ENCODE peak calls at places on chromosomes 11 and 22, in nine cellular contexts. C, D, U, B, E, G, M, W and Q are unnamed samples.

GRCh38 chr11:3738241-3738640 is 59.1 kb downstream of the NUP98 start:
- DNase-seq in C (no peak), D (no peak), U (peak), B (no peak), E (peak), G (no peak), M (no peak), W (peak), Q (no peak)

GRCh38 chr11:45928535-45929215 is 6.2 kb downstream of the LARGE2 start:
- DNase-seq in C (no peak), D (no peak), U (no peak), B (no peak), E (no peak), G (no peak), M (peak), W (no peak), Q (peak)

GRCh38 chr11:130400793-130401483 is 27.5 kb downstream of the ADAMTS8 start:
- DNase-seq in C (no peak), D (no peak), U (peak), B (no peak), E (peak), G (no peak), M (peak), W (peak), Q (no peak)

GRCh38 chr11:17985517-17985916 is 27.3 kb downstream of the SERGEF start:
- DNase-seq in C (no peak), D (no peak), U (no peak), B (no peak), E (peak), G (no peak), M (no peak), W (peak), Q (no peak)

GRCh38 chr22:50337262-50338041 is 5.7 kb upstream of the PPP6R2 start:
- DNase-seq in C (no peak), D (no peak), U (no peak), B (no peak), E (no peak), G (no peak), M (no peak), W (no peak), Q (no peak)

GRCh38 chr22:17471901-17472566 is 91.3 kb upstream of the SLC25A18 start:
- DNase-seq in C (no peak), D (no peak), U (no peak), B (no peak), E (peak), G (no peak), M (no peak), W (peak), Q (no peak)

GRCh38 chr11:13962562-13963168 is at the start of gene SPON1:
- DNase-seq in C (peak), D (peak), U (no peak), B (peak), E (no peak), G (no peak), M (peak), W (peak), Q (peak)

GRCh38 chr11:128739589-128739988 is 45.7 kb downstream of the FLI1 start:
- DNase-seq in C (no peak), D (no peak), U (no peak), B (no peak), E (no peak), G (no peak), M (no peak), W (no peak), Q (no peak)

GRCh38 chr11:65861533-65862183 is 1.4 kb downstream of the MUS81 start:
- DNase-seq in C (no peak), D (peak), U (no peak), B (peak), E (no peak), G (no peak), M (no peak), W (no peak), Q (peak)

GRCh38 chr11:68020575-68020974 is 9.9 kb upstream of the NDUFS8 start:
- DNase-seq in C (no peak), D (peak), U (no peak), B (no peak), E (peak), G (no peak), M (peak), W (peak), Q (no peak)

GRCh38 chr22:24954114-24954463 is 1.6 kb downstream of the KIAA1671 start:
- DNase-seq in C (no peak), D (no peak), U (no peak), B (no peak), E (no peak), G (no peak), M (no peak), W (no peak), Q (no peak)

GRCh38 chr22:44337658-44338004 is 24.9 kb upstream of the SHISAL1 start:
- DNase-seq in C (no peak), D (no peak), U (peak), B (peak), E (peak), G (no peak), M (no peak), W (peak), Q (no peak)

GRCh38 chr11:130475426-130476053 is 27.1 kb downstream of the ADAMTS15 start:
- DNase-seq in C (no peak), D (no peak), U (no peak), B (no peak), E (no peak), G (no peak), M (no peak), W (no peak), Q (no peak)

GRCh38 chr11:12800032-12800671 is 125.9 kb downstream of the TEAD1 start:
- DNase-seq in C (peak), D (no peak), U (no peak), B (no peak), E (peak), G (no peak), M (no peak), W (peak), Q (no peak)

GRCh38 chr11:17250561-17251350 is 25.8 kb upstream of the NUCB2 start:
- DNase-seq in C (no peak), D (no peak), U (peak), B (no peak), E (no peak), G (no peak), M (no peak), W (no peak), Q (no peak)

GRCh38 chr11:62721994-62722393 is 5.3 kb downstream of the HNRNPUL2 start:
- DNase-seq in C (no peak), D (no peak), U (peak), B (no peak), E (peak), G (no peak), M (no peak), W (peak), Q (no peak)

GRCh38 chr11:45665206-45665932 is at the start of gene CHST1:
- DNase-seq in C (peak), D (no peak), U (no peak), B (peak), E (no peak), G (no peak), M (peak), W (peak), Q (peak)

GRCh38 chr11:64809781-64810241 is 540 bp downstream of the MEN1 start:
- DNase-seq in C (peak), D (no peak), U (no peak), B (no peak), E (no peak), G (no peak), M (peak), W (peak), Q (peak)

GRCh38 chr11:2570211-2570811 is 125.5 kb downstream of the KCNQ1 start:
- DNase-seq in C (no peak), D (peak), U (no peak), B (no peak), E (no peak), G (peak), M (peak), W (no peak), Q (no peak)

GRCh38 chr11:72012897-72013721 is 14.4 kb downstream of the IL18BP start:
- DNase-seq in C (no peak), D (peak), U (peak), B (peak), E (peak), G (peak), M (peak), W (peak), Q (peak)

GRCh38 chr11:126355926-126356897 is 726 bp downstream of the ST3GAL4 start:
- DNase-seq in C (peak), D (peak), U (peak), B (no peak), E (peak), G (no peak), M (peak), W (no peak), Q (no peak)

GRCh38 chr22:31561238-31561887 is 65.0 kb downstream of the SFI1 start:
- DNase-seq in C (peak), D (peak), U (peak), B (peak), E (peak), G (no peak), M (no peak), W (peak), Q (peak)

GRCh38 chr22:22939537-22940368 is 52.1 kb downstream of the IGLL5 start:
- DNase-seq in C (no peak), D (peak), U (no peak), B (no peak), E (no peak), G (no peak), M (no peak), W (no peak), Q (no peak)

GRCh38 chr22:26942301-26942927 is 285.0 kb downstream of the MIAT start:
- DNase-seq in C (no peak), D (no peak), U (no peak), B (no peak), E (no peak), G (no peak), M (no peak), W (no peak), Q (no peak)

GRCh38 chr22:32473388-32473952 is 1.1 kb upstream of the FBXO7 start:
- DNase-seq in C (peak), D (no peak), U (peak), B (peak), E (peak), G (no peak), M (no peak), W (peak), Q (no peak)

GRCh38 chr11:115127790-115128189 is 376.4 kb downstream of the CADM1 start:
- DNase-seq in C (no peak), D (no peak), U (no peak), B (no peak), E (no peak), G (no peak), M (no peak), W (no peak), Q (no peak)

GRCh38 chr11:115237578-115237977 is 266.6 kb downstream of the CADM1 start:
- DNase-seq in C (no peak), D (no peak), U (no peak), B (no peak), E (no peak), G (no peak), M (no peak), W (no peak), Q (no peak)

GRCh38 chr11:123547180-123547579 is 107.2 kb downstream of the SCN3B start:
- DNase-seq in C (no peak), D (no peak), U (no peak), B (no peak), E (no peak), G (no peak), M (no peak), W (no peak), Q (no peak)

GRCh38 chr11:94964934-94965333 is 8.4 kb downstream of the CWC15 start:
- DNase-seq in C (no peak), D (no peak), U (no peak), B (no peak), E (no peak), G (no peak), M (no peak), W (no peak), Q (no peak)

GRCh38 chr11:12185914-12186313 is 75.5 kb downstream of the MICAL2 start:
- DNase-seq in C (no peak), D (peak), U (no peak), B (no peak), E (no peak), G (no peak), M (no peak), W (peak), Q (no peak)

GRCh38 chr11:10605941-10606381 is 37.5 kb upstream of the LYVE1 start:
- DNase-seq in C (peak), D (peak), U (peak), B (no peak), E (peak), G (no peak), M (no peak), W (peak), Q (no peak)

GRCh38 chr11:99260696-99261095 is 239.9 kb downstream of the CNTN5 start:
- DNase-seq in C (no peak), D (no peak), U (no peak), B (no peak), E (peak), G (no peak), M (no peak), W (peak), Q (no peak)

GRCh38 chr11:83957038-83957900 is 671.1 kb upstream of the CCDC90B start:
- DNase-seq in C (no peak), D (no peak), U (no peak), B (no peak), E (no peak), G (no peak), M (no peak), W (no peak), Q (no peak)

GRCh38 chr11:16739326-16739875 is 954 bp downstream of the C11orf58 start:
- DNase-seq in C (no peak), D (no peak), U (peak), B (no peak), E (peak), G (no peak), M (no peak), W (peak), Q (no peak)

DNA sequence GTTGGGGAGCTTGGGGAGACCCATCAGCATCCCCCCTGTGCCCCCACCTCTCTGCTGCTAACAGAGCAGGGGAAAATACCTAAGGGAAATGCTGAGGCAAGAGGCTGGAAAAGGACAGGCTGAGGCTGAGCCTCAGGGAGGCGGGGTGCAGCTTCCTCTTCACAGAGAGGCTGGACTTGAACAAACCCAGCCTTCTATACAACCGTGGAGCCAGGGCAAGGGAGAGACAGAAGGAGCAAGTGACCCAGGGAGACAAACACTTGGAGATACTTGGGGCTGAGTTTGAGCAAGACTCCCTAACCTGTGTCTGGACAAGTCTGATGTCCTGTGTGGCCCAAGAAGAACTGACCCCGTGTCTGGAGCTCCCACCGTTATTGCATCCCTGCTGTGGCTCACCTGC is at the start of gene SLCO2B1:
- DNase-seq in C (peak), D (no peak), U (no peak), B (no peak), E (no peak), G (no peak), M (no peak), W (no peak), Q (no peak)
- H3K4me3 ChIP-seq in C (peak), D (peak), U (no peak), B (no peak), E (no peak), G (peak), M (peak), W (no peak), Q (peak)

GRCh38 chr11:973237-973636 is 47.6 kb downstream of the AP2A2 start:
- DNase-seq in C (no peak), D (no peak), U (no peak), B (no peak), E (no peak), G (no peak), M (no peak), W (no peak), Q (no peak)

GRCh38 chr11:978073-978720 is 52.5 kb downstream of the AP2A2 start:
- DNase-seq in C (no peak), D (no peak), U (no peak), B (no peak), E (no peak), G (no peak), M (peak), W (no peak), Q (no peak)

GRCh38 chr11:978781-979180 is 53.1 kb downstream of the AP2A2 start:
- DNase-seq in C (no peak), D (no peak), U (no peak), B (no peak), E (no peak), G (no peak), M (peak), W (no peak), Q (no peak)

GRCh38 chr11:976431-977160 is 50.9 kb downstream of the AP2A2 start:
- DNase-seq in C (no peak), D (no peak), U (peak), B (no peak), E (peak), G (no peak), M (no peak), W (peak), Q (no peak)

GRCh38 chr11:975824-976223 is 50.2 kb downstream of the AP2A2 start:
- DNase-seq in C (no peak), D (no peak), U (peak), B (no peak), E (peak), G (no peak), M (peak), W (peak), Q (peak)
- TF ChIP-seq CTCF in C (no peak), D (no peak), U (peak), B (no peak), E (peak), G (no peak), M (no peak), W (peak), Q (no peak)

DNA sequence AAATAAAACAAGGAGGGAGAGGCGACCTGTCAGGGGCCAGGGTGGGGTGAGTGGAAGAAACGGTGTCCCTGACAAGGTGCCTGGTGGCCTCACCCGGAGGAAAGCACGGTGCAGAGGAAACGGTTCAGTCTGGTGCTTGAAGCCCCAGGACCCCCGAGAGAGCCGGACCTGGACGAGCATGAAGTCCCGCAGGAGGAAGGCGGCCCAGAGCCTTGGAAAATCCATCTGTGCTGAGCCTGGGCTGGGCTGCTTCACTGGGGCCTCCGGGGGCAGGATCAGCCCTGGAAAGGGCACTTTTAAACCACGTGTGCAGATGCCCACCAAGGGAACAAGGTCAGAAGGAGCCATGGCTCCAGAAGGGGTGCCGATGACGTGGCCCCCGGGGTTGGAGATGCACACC is 467.3 kb downstream of the OPCML start:
- DNase-seq in C (no peak), D (no peak), U (no peak), B (no peak), E (no peak), G (no peak), M (no peak), W (no peak), Q (no peak)
- H3K4me3 ChIP-seq in C (no peak), D (peak), U (peak), B (no peak), E (no peak), G (peak), M (peak), W (peak), Q (peak)

GRCh38 chr22:19770349-19771220 is 10.0 kb downstream of the TBX1 start:
- DNase-seq in C (no peak), D (no peak), U (no peak), B (no peak), E (no peak), G (no peak), M (peak), W (no peak), Q (peak)

GRCh38 chr22:19774628-19775027 is 14.1 kb downstream of the TBX1 start:
- DNase-seq in C (no peak), D (no peak), U (no peak), B (no peak), E (no peak), G (no peak), M (no peak), W (no peak), Q (no peak)

GRCh38 chr22:19772422-19772672 is 11.8 kb downstream of the TBX1 start:
- DNase-seq in C (no peak), D (no peak), U (no peak), B (no peak), E (no peak), G (no peak), M (no peak), W (no peak), Q (peak)

GRCh38 chr22:19773470-19774040 is 13.0 kb downstream of the TBX1 start:
- DNase-seq in C (no peak), D (no peak), U (no peak), B (no peak), E (no peak), G (no peak), M (no peak), W (no peak), Q (peak)

GRCh38 chr22:19772673-19773469 is 12.3 kb downstream of the TBX1 start:
- DNase-seq in C (no peak), D (peak), U (no peak), B (no peak), E (no peak), G (no peak), M (peak), W (no peak), Q (peak)
- TF ChIP-seq CTCF in C (no peak), D (no peak), U (no peak), B (no peak), E (no peak), G (no peak), M (no peak), W (no peak), Q (no peak)

DNA sequence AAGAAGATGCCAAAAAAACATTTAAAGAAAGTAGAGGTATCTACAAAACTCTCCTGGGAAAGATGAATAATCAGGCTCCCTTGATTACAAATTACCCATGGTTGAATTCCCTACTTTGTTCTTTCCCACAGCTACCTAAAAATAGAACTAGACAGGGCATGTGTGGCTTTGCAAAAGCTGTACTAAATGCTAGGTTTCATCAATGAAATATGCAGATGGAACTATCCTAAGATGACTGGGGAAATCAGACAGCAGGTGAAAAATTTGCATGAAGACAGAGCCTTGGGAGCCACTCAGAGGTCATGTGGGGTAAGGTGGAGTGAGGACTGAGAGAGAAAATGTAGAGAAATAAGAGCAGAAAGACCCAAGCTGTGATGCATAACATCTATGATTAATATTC is 14.7 kb downstream of the LAYN start:
- DNase-seq in C (no peak), D (no peak), U (peak), B (no peak), E (peak), G (no peak), M (no peak), W (no peak), Q (no peak)
- H3K4me3 ChIP-seq in C (no peak), D (no peak), U (no peak), B (no peak), E (no peak), G (no peak), M (no peak), W (no peak), Q (no peak)

DNA sequence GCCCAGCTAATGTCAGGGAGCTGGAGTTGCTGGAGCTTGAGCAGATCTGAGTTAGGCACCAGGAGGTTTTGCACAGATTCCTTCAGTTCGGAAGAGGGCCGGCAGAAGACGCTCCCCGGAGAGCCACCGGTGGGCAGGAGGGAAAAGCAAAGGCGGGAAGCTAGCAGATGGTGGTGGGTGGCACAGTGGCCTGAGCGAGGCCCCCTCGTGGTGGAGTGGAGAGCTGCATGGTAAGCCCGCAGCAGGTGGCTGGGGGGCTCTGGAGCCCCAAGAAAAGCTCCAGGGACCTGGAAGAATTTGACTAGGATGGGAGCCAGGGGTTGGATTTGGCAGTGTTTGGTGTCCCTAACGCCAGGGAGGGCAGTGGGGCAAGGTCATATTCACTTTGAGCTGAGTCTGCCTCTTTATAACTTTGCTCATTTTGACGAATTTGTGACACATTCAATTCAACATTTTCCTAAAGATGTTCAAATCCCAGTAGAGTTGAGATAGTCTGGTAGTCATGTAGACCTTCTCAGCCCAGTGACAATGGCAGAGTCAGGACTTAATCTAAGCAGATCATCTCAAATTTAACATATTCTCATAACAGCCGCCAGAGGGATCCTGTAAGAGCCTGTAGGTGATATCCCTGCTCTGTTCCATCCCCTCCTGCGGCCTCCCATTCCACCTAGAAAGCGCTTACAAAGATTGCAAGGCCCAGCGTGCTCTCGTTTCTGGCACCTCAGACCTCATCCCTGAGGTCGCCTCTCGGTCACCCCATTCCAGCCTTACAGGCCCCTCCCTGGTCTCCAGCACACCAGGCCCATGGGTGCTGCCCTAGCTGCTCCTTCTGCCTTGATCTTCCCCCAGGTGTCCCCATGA is 57.9 kb downstream of the TRIM29 start:
- DNase-seq in C (no peak), D (no peak), U (no peak), B (no peak), E (no peak), G (no peak), M (no peak), W (no peak), Q (no peak)
- TF ChIP-seq CTCF in C (peak), D (peak), U (peak), B (no peak), E (peak), G (peak), M (no peak), W (peak), Q (peak)